ENCODE peak calls at places on chromosome 6, in ten cellular contexts. V is stimulated activated CD4-positive, alpha-beta T cell treated with anti-CD3 and anti-CD28 coated beads, Interleukin-12 subunit alpha, Interleukin-12 subunit beta, amount 100 ng/mL, for 4 hours; T is Peyer's patch; Y is activated CD8-positive, alpha-beta memory T cell treated with anti-CD3 and anti-CD28 coated beads for 24 hours; Q is SW 1271; P is AG04450; M is DMS153; R is Calu3; A is T-cell; N is mesendoderm. L is an unnamed sample.

GRCh38 chr6:32318501-32318900 is 53.2 kb downstream of the TSBP1 start:
- DNase-seq in V (no peak), T (no peak), Y (no peak), Q (no peak), P (no peak), M (no peak), R (no peak), A (no peak), N (no peak), L (no peak)

GRCh38 chr6:43949451-43950110 is 177.7 kb downstream of the MRPL14 start:
- DNase-seq in V (no peak), T (no peak), Y (peak), Q (no peak), P (no peak), M (no peak), R (no peak), A (no peak), N (no peak), L (no peak)

GRCh38 chr6:1770435-1770843 is 160.7 kb downstream of the FOXC1 start:
- DNase-seq in V (no peak), T (no peak), Y (peak), Q (no peak), P (no peak), M (no peak), R (peak), A (peak), N (no peak), L (no peak)

GRCh38 chr6:32847795-32848194 is 3.9 kb upstream of the PSMB8 start:
- DNase-seq in V (no peak), T (no peak), Y (no peak), Q (no peak), P (no peak), M (no peak), R (no peak), A (no peak), N (no peak), L (no peak)

GRCh38 chr6:106885659-106886058 is 88.9 kb downstream of the CD24 start:
- DNase-seq in V (no peak), T (no peak), Y (no peak), Q (no peak), P (no peak), M (peak), R (no peak), A (no peak), N (peak), L (no peak)

GRCh38 chr6:626236-626635 is 30.7 kb downstream of the HUS1B start:
- DNase-seq in V (no peak), T (no peak), Y (no peak), Q (no peak), P (peak), M (no peak), R (no peak), A (no peak), N (no peak), L (no peak)

GRCh38 chr6:108655840-108656650 is 95.3 kb downstream of the FOXO3 start:
- DNase-seq in V (no peak), T (no peak), Y (no peak), Q (no peak), P (peak), M (no peak), R (no peak), A (no peak), N (no peak), L (no peak)

GRCh38 chr6:84428300-84428907 is 201.0 kb upstream of the CEP162 start:
- DNase-seq in V (no peak), T (no peak), Y (no peak), Q (peak), P (no peak), M (no peak), R (peak), A (no peak), N (peak), L (peak)

GRCh38 chr6:106631356-106631755 is 2.0 kb downstream of the QRSL1 start:
- DNase-seq in V (no peak), T (no peak), Y (no peak), Q (no peak), P (no peak), M (no peak), R (no peak), A (no peak), N (no peak), L (no peak)

GRCh38 chr6:167849846-167850459 is 23.2 kb downstream of the AFDN start:
- DNase-seq in V (no peak), T (no peak), Y (no peak), Q (peak), P (no peak), M (no peak), R (peak), A (no peak), N (peak), L (no peak)

GRCh38 chr6:1607557-1608221 is 2.0 kb upstream of the FOXC1 start:
- DNase-seq in V (no peak), T (no peak), Y (peak), Q (no peak), P (no peak), M (no peak), R (no peak), A (no peak), N (peak), L (no peak)

GRCh38 chr6:148364056-148364844 is 21.6 kb downstream of the SASH1 start:
- DNase-seq in V (no peak), T (no peak), Y (no peak), Q (peak), P (peak), M (no peak), R (no peak), A (no peak), N (no peak), L (no peak)

GRCh38 chr6:1297746-1298145 is 14.2 kb upstream of the FOXQ1 start:
- DNase-seq in V (no peak), T (no peak), Y (no peak), Q (no peak), P (no peak), M (no peak), R (no peak), A (no peak), N (no peak), L (no peak)

GRCh38 chr6:2958331-2958711 is 13.0 kb downstream of the SERPINB6 start:
- DNase-seq in V (no peak), T (no peak), Y (peak), Q (no peak), P (no peak), M (no peak), R (no peak), A (no peak), N (no peak), L (no peak)

GRCh38 chr6:140806431-140806830 is 1326.3 kb upstream of the GJE1 start:
- DNase-seq in V (no peak), T (no peak), Y (no peak), Q (no peak), P (no peak), M (no peak), R (no peak), A (no peak), N (peak), L (no peak)

GRCh38 chr6:78863576-78863975 is 3.8 kb upstream of the IRAK1BP1 start:
- DNase-seq in V (no peak), T (no peak), Y (no peak), Q (no peak), P (no peak), M (no peak), R (no peak), A (no peak), N (no peak), L (no peak)

GRCh38 chr6:45305546-45305945 is 22.6 kb upstream of the RUNX2 start:
- DNase-seq in V (no peak), T (no peak), Y (no peak), Q (no peak), P (no peak), M (no peak), R (no peak), A (no peak), N (no peak), L (no peak)

GRCh38 chr6:118719351-118720124 is 68.1 kb upstream of the CEP85L start:
- DNase-seq in V (no peak), T (peak), Y (peak), Q (no peak), P (no peak), M (no peak), R (no peak), A (no peak), N (no peak), L (no peak)

GRCh38 chr6:142842423-142843261 is 102.3 kb downstream of the HIVEP2 start:
- DNase-seq in V (no peak), T (no peak), Y (no peak), Q (peak), P (no peak), M (no peak), R (no peak), A (peak), N (no peak), L (no peak)

GRCh38 chr6:36698196-36698595 is 570 bp downstream of the RAB44 start:
- DNase-seq in V (no peak), T (no peak), Y (no peak), Q (no peak), P (no peak), M (no peak), R (no peak), A (no peak), N (no peak), L (peak)

GRCh38 chr6:56730663-56731529 is 88.2 kb upstream of the DST start:
- DNase-seq in V (no peak), T (no peak), Y (no peak), Q (peak), P (no peak), M (no peak), R (no peak), A (no peak), N (no peak), L (no peak)

GRCh38 chr6:88680654-88681053 is 282.8 kb downstream of the RNGTT start:
- DNase-seq in V (no peak), T (no peak), Y (no peak), Q (no peak), P (no peak), M (no peak), R (no peak), A (no peak), N (no peak), L (no peak)

GRCh38 chr6:158907931-158908330 is 88.8 kb upstream of the EZR start:
- DNase-seq in V (no peak), T (no peak), Y (no peak), Q (no peak), P (no peak), M (no peak), R (peak), A (no peak), N (no peak), L (no peak)

GRCh38 chr6:3884007-3884745 is 35.0 kb downstream of the FAM50B start:
- DNase-seq in V (no peak), T (no peak), Y (no peak), Q (peak), P (peak), M (no peak), R (no peak), A (no peak), N (peak), L (peak)

GRCh38 chr6:47235964-47236760 is 73.5 kb downstream of the TNFRSF21 start:
- DNase-seq in V (no peak), T (no peak), Y (no peak), Q (no peak), P (no peak), M (peak), R (no peak), A (no peak), N (no peak), L (no peak)

GRCh38 chr6:82906951-82907350 is 158.7 kb downstream of the UBE3D start:
- DNase-seq in V (no peak), T (no peak), Y (no peak), Q (peak), P (peak), M (no peak), R (no peak), A (no peak), N (peak), L (no peak)

GRCh38 chr6:39388526-39389371 is 66.2 kb upstream of the KCNK16 start:
- DNase-seq in V (no peak), T (no peak), Y (no peak), Q (no peak), P (no peak), M (no peak), R (no peak), A (no peak), N (no peak), L (no peak)

GRCh38 chr6:3805448-3806123 is 43.6 kb upstream of the FAM50B start:
- DNase-seq in V (no peak), T (no peak), Y (no peak), Q (no peak), P (no peak), M (no peak), R (no peak), A (no peak), N (no peak), L (no peak)

GRCh38 chr6:120355822-120356221 is 978.5 kb downstream of the TBC1D32 start:
- DNase-seq in V (no peak), T (no peak), Y (no peak), Q (no peak), P (no peak), M (no peak), R (no peak), A (no peak), N (no peak), L (no peak)

GRCh38 chr6:20757761-20758160 is 223.5 kb downstream of the CDKAL1 start:
- DNase-seq in V (no peak), T (no peak), Y (no peak), Q (no peak), P (no peak), M (no peak), R (no peak), A (no peak), N (no peak), L (no peak)

GRCh38 chr6:83853968-83854501 is 875 bp downstream of the RIPPLY2 start:
- DNase-seq in V (no peak), T (no peak), Y (no peak), Q (no peak), P (no peak), M (peak), R (no peak), A (no peak), N (peak), L (no peak)

GRCh38 chr6:169571123-169571962 is 130.5 kb downstream of the WDR27 start:
- DNase-seq in V (no peak), T (no peak), Y (no peak), Q (no peak), P (no peak), M (no peak), R (no peak), A (no peak), N (no peak), L (no peak)

GRCh38 chr6:137236581-137237355 is 17.6 kb upstream of the IFNGR1 start:
- DNase-seq in V (no peak), T (no peak), Y (no peak), Q (no peak), P (no peak), M (no peak), R (no peak), A (no peak), N (no peak), L (no peak)

L was measured in suprapubic skin.